ENCODE peak calls at places on chromosomes 3 and 15, in five cellular contexts. H, L, V, C and I are unnamed samples. For H3K9me3, the result is how much of the 10 kb centered on the place peaks cover.

GRCh38 chr3:13189639-13190375 is 116.6 kb upstream of the IQSEC1 start:
- DNase-seq in H (no peak), L (no peak), V (no peak), C (peak), I (no peak)

GRCh38 chr3:100358413-100358812 is 23.9 kb downstream of the NIT2 start:
- DNase-seq in H (no peak), L (no peak), V (no peak), C (no peak), I (no peak)

GRCh38 chr15:88401972-88402656 is 65.1 kb downstream of the MRPL46 start:
- DNase-seq in H (no peak), L (peak), V (no peak), C (no peak), I (no peak)

GRCh38 chr3:182342252-182342651 is 451.1 kb upstream of the ATP11B start:
- DNase-seq in H (no peak), L (no peak), V (no peak), C (no peak), I (no peak)

GRCh38 chr15:90539789-90540188 is 10.1 kb downstream of the CRTC3 start:
- DNase-seq in H (no peak), L (no peak), V (no peak), C (no peak), I (no peak)

GRCh38 chr3:197195326-197195725 is 103.1 kb downstream of the DLG1 start:
- DNase-seq in H (no peak), L (no peak), V (no peak), C (no peak), I (no peak)

GRCh38 chr3:23146163-23146562 is 57.0 kb upstream of the UBE2E2 start:
- DNase-seq in H (no peak), L (no peak), V (no peak), C (no peak), I (no peak)

GRCh38 chr3:72336821-72337479 is 511.3 kb downstream of the SHQ1 start:
- DNase-seq in H (peak), L (no peak), V (peak), C (peak), I (peak)

GRCh38 chr15:23567921-23568320 is 2.4 kb downstream of the MKRN3 start:
- DNase-seq in H (no peak), L (no peak), V (no peak), C (no peak), I (no peak)

GRCh38 chr15:23565395-23566069 is at the start of gene MKRN3:
- DNase-seq in H (no peak), L (no peak), V (peak), C (no peak), I (no peak)

GRCh38 chr15:23566070-23567050 is 886 bp downstream of the MKRN3 start:
- DNase-seq in H (no peak), L (no peak), V (peak), C (peak), I (no peak)

GRCh38 chr15:23561914-23562313 is 3.6 kb upstream of the MKRN3 start:
- DNase-seq in H (no peak), L (no peak), V (no peak), C (no peak), I (no peak)

GRCh38 chr15:23564798-23565394 is 578 bp upstream of the MKRN3 start:
- DNase-seq in H (no peak), L (no peak), V (no peak), C (no peak), I (no peak)
- H3K9me3 ChIP-seq in H (half or more), L (under half), V (under half), C (under half), I (under half)

GRCh38 chr15:27134481-27134880 is 163.5 kb downstream of the GABRG3 start:
- DNase-seq in H (no peak), L (peak), V (no peak), C (no peak), I (no peak)
- H3K9me3 ChIP-seq in H (under half), L (under half), V (under half), C (under half), I (under half)

DNA sequence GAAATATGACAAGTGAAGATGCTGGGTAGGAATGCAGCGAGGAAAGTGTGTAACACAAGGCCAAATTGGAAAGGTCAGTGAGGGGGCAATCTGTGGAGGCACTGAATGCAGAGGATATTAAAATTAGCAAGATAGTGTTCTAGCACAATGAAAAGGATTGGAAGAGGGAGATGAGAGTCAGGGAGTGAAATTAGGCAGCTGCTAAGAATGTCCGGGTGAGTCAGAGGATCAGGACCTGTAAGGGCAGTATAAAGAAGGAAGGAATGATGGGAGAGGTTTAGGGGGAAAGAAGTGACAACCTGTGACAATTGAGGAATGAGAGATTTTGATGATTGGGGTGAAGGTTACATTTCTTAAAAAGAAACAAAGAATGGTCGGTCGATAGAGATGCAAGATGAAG is 103.5 kb downstream of the UBE3A start:
- DNase-seq in H (no peak), L (no peak), V (no peak), C (no peak), I (no peak)
- H3K9me3 ChIP-seq in H (under half), L (under half), V (under half), C (under half), I (under half)

GRCh38 chr3:42906085-42906904 is at the start of gene ZNF662:
- DNase-seq in H (peak), L (no peak), V (peak), C (no peak), I (no peak)

GRCh38 chr3:42908675-42909074 is 2.7 kb downstream of the ZNF662 start:
- DNase-seq in H (no peak), L (peak), V (no peak), C (no peak), I (no peak)

GRCh38 chr3:42914771-42915515 is 9.0 kb downstream of the ZNF662 start:
- DNase-seq in H (no peak), L (peak), V (no peak), C (peak), I (no peak)

GRCh38 chr3:42906905-42907183 is 902 bp downstream of the ZNF662 start:
- DNase-seq in H (no peak), L (no peak), V (no peak), C (no peak), I (no peak)

DNA sequence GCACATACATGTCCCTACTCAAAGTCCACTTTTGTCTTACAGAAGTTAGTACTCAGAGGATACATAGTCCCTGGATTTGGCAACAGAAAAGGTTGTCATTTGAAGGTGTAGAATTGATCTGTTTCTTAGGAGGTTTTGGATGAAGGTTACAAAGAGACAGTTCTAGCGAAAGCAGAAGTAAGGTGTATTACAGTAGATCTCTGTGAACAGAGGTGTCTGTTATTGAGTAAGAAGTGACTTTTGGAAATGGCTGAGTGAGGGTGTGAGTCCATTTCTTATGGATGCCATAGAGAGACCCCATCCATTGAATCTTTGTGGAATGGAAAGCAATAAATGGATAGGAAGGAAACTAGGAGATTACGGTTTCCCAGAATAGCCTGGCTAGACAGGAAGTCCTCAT is 5.6 kb downstream of the ZNF662 start:
- DNase-seq in H (no peak), L (no peak), V (no peak), C (no peak), I (no peak)
- H3K9me3 ChIP-seq in H (under half), L (half or more), V (under half), C (under half), I (under half)

GRCh38 chr3:44729384-44729910 is at the start of gene ZNF501:
- DNase-seq in H (peak), L (peak), V (peak), C (no peak), I (peak)

DNA sequence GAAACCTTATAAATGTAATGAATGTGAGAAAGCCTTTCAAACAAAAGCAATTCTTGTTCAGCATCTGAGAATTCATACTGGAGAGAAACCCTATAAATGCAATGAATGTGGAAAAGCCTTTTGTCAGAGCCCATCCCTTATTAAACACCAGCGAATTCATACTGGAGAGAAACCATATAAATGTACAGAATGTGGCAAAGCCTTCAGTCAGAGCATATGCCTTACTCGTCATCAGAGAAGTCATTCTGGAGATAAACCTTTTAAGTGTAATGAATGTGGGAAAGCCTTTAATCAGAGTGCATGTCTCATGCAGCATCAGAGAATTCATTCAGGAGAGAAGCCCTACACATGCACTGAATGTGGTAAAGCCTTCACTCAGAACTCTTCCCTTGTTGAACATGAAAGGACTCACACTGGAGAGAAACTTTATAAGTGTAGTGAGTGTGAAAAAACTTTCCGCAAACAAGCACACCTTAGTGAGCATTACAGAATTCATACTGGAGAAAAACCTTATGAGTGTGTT is 5.3 kb downstream of the ZNF501 start:
- DNase-seq in H (no peak), L (no peak), V (no peak), C (no peak), I (no peak)
- H3K9me3 ChIP-seq in H (half or more), L (half or more), V (half or more), C (half or more), I (half or more)

DNA sequence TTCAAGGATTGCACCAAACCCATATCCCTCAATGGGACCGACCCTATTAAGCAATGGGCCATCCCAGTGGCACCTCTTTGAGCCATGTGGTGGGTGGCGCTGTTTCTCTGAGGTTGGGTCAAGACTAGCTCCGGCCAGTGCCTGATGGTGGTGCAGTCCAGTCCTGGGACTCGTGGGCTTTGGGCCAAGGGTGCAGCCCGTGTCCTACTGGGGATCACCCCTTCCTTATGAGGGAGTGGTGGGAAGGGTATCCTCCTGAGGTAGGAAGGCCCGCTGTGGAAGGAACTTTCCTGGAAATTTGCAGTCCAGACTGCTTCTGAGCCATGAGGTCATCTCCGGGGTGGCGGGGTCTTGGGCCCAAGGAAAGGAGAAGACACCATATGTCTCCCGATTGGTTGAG is 231.6 kb downstream of the SNRPN start:
- DNase-seq in H (no peak), L (no peak), V (peak), C (no peak), I (no peak)
- H3K9me3 ChIP-seq in H (under half), L (under half), V (under half), C (under half), I (under half)

GRCh38 chr15:38545179-38545578 is 19.4 kb downstream of the RASGRP1 start:
- DNase-seq in H (no peak), L (peak), V (no peak), C (no peak), I (no peak)

GRCh38 chr15:38553071-38553470 is 11.5 kb downstream of the RASGRP1 start:
- DNase-seq in H (no peak), L (no peak), V (no peak), C (no peak), I (no peak)

GRCh38 chr15:38547255-38547997 is 17.2 kb downstream of the RASGRP1 start:
- DNase-seq in H (no peak), L (peak), V (no peak), C (no peak), I (no peak)

GRCh38 chr15:38551720-38552627 is 12.6 kb downstream of the RASGRP1 start:
- DNase-seq in H (no peak), L (no peak), V (no peak), C (no peak), I (no peak)

GRCh38 chr15:38549222-38549621 is 15.4 kb downstream of the RASGRP1 start:
- DNase-seq in H (no peak), L (no peak), V (no peak), C (no peak), I (no peak)
- H3K9me3 ChIP-seq in H (under half), L (under half), V (under half), C (under half), I (under half)

GRCh38 chr15:22241451-22241850 is 161.1 kb downstream of the OR4M2 start:
- DNase-seq in H (no peak), L (no peak), V (no peak), C (no peak), I (no peak)

GRCh38 chr15:22240403-22240802 is 160.1 kb downstream of the OR4M2 start:
- DNase-seq in H (no peak), L (no peak), V (no peak), C (no peak), I (no peak)

GRCh38 chr15:22240951-22241350 is 160.6 kb downstream of the OR4M2 start:
- DNase-seq in H (no peak), L (no peak), V (no peak), C (no peak), I (no peak)

GRCh38 chr15:22237891-22238275 is 157.6 kb downstream of the OR4M2 start:
- DNase-seq in H (no peak), L (no peak), V (no peak), C (no peak), I (no peak)

GRCh38 chr15:22239806-22240180 is 159.5 kb downstream of the OR4M2 start:
- DNase-seq in H (no peak), L (no peak), V (no peak), C (no peak), I (no peak)
- H3K9me3 ChIP-seq in H (half or more), L (under half), V (under half), C (under half), I (under half)

GRCh38 chr3:45409921-45410320 is 21.5 kb downstream of the LARS2 start:
- DNase-seq in H (no peak), L (no peak), V (no peak), C (no peak), I (no peak)

GRCh38 chr3:45407634-45408033 is 19.3 kb downstream of the LARS2 start:
- DNase-seq in H (no peak), L (no peak), V (no peak), C (no peak), I (no peak)

GRCh38 chr3:45409369-45409768 is 21.0 kb downstream of the LARS2 start:
- DNase-seq in H (no peak), L (no peak), V (no peak), C (no peak), I (no peak)

GRCh38 chr3:45411081-45411480 is 22.7 kb downstream of the LARS2 start:
- DNase-seq in H (no peak), L (no peak), V (no peak), C (peak), I (no peak)

DNA sequence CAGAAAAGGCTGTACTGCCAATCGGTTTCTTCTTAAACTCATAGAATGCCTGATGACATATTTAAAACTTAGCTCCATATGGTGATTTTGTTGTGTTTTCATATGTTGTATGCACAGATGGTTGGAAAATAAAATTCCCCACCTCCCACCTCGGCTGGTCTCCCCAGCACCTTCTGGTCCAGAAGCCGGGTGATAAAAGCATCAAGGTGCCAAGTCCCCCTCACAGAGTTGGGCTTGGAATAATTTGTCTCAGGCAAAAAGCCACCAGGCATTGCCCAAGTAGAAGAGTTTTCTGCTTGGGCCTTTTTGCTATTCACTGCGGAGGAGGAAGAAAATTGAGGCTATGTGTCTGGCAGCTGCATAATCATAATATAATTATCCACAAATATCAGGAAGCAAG is 18.4 kb downstream of the LARS2 start:
- DNase-seq in H (no peak), L (no peak), V (no peak), C (no peak), I (no peak)
- H3K9me3 ChIP-seq in H (under half), L (under half), V (under half), C (under half), I (under half)

GRCh38 chr3:177622520-177622919 is 425.2 kb upstream of the TBL1XR1 start:
- DNase-seq in H (no peak), L (no peak), V (no peak), C (peak), I (no peak)
- H3K9me3 ChIP-seq in H (under half), L (under half), V (under half), C (under half), I (under half)